ENCODE peak calls at places on chromosomes 3 and 15, in four cellular contexts. F is CD4-positive, alpha-beta memory T cell; O is SHP77; G is activated CD8-positive, alpha-beta memory T cell treated with anti-CD3 and anti-CD28 coated beads for 24 hours. Y is an unnamed sample.

GRCh38 chr15:59741274-59741906 is 52.3 kb upstream of the BNIP2 start:
- DNase-seq in F (no peak), O (peak; percentile 30), G (no peak), Y (no peak)

GRCh38 chr3:71791634-71792033 is 6.7 kb upstream of the PROK2 start:
- DNase-seq in F (no peak), O (no peak), G (no peak), Y (no peak)

GRCh38 chr3:137642831-137643230 is 121.3 kb upstream of the SOX14 start:
- DNase-seq in F (no peak), O (peak; percentile 32), G (no peak), Y (no peak)

GRCh38 chr15:29364429-29365078 is 94.9 kb upstream of the NSMCE3 start:
- DNase-seq in F (no peak), O (peak; percentile 39), G (no peak), Y (peak; percentile 65)

GRCh38 chr15:78298983-78299301 is 467 bp downstream of the SKIC8 start:
- DNase-seq in F (no peak), O (no peak), G (no peak), Y (no peak)

GRCh38 chr15:82305621-82306048 is 43.0 kb downstream of the SAXO2 start:
- DNase-seq in F (no peak), O (no peak), G (peak; percentile 49), Y (no peak)

GRCh38 chr15:82081904-82082810 is 36.3 kb upstream of the MEX3B start:
- DNase-seq in F (no peak), O (no peak), G (no peak), Y (peak; percentile 63)

GRCh38 chr15:67850995-67851535 is 11.2 kb upstream of the RNU6-1 start:
- DNase-seq in F (no peak), O (no peak), G (peak; percentile 37), Y (no peak)

GRCh38 chr3:38843898-38844297 is 27.9 kb upstream of the SCN10A start:
- DNase-seq in F (no peak), O (peak; percentile 3), G (no peak), Y (peak; percentile 29)

GRCh38 chr3:23159929-23160328 is 43.2 kb upstream of the UBE2E2 start:
- DNase-seq in F (no peak), O (no peak), G (no peak), Y (peak; percentile 55)

GRCh38 chr3:12553921-12554391 is 2.9 kb upstream of the MKRN2 start:
- DNase-seq in F (peak; percentile 14), O (peak; percentile 66), G (peak; percentile 66), Y (no peak)

GRCh38 chr3:98647197-98647596 is 53.8 kb upstream of the CPOX start:
- DNase-seq in F (no peak), O (no peak), G (no peak), Y (no peak)

Y was measured in AG04450.